ENCODE peak calls at places on chromosomes 1 and 21, in seven cellular contexts. One of them, this sample, is unnamed.

GRCh38 chr1:23843644-23844043 is 18.4 kb upstream of the HMGCL start:
- DNase-seq in adrenal gland: no peak
- DNase-seq in prostate gland: no peak
- DNase-seq in AG04450: no peak
- DNase-seq in upper lobe of right lung: no peak
- DNase-seq in GM23248: no peak
- DNase-seq in uterus: no peak
- DNase-seq in this sample: no peak

GRCh38 chr1:211495584-211495983 is 3.6 kb upstream of the RD3 start:
- DNase-seq in prostate gland: no peak
- DNase-seq in uterus: no peak
- DNase-seq in upper lobe of right lung: peak; percentile 40
- DNase-seq in adrenal gland: no peak
- DNase-seq in AG04450: no peak
- DNase-seq in GM23248: no peak
- DNase-seq in this sample: no peak

GRCh38 chr1:17895986-17896385 is 140.9 kb downstream of the ACTL8 start:
- DNase-seq in GM23248: no peak
- DNase-seq in AG04450: no peak
- DNase-seq in adrenal gland: no peak
- DNase-seq in upper lobe of right lung: peak; percentile 28
- DNase-seq in prostate gland: no peak
- DNase-seq in uterus: no peak
- DNase-seq in this sample: no peak

GRCh38 chr1:175388286-175388685 is 195.7 kb upstream of the KIAA0040 start:
- DNase-seq in upper lobe of right lung: no peak
- DNase-seq in AG04450: no peak
- DNase-seq in adrenal gland: no peak
- DNase-seq in prostate gland: no peak
- DNase-seq in uterus: no peak
- DNase-seq in GM23248: no peak
- DNase-seq in this sample: no peak

GRCh38 chr1:94544706-94545490 is 3.3 kb upstream of the F3 start:
- DNase-seq in uterus: no peak
- DNase-seq in GM23248: peak; percentile 92
- DNase-seq in prostate gland: no peak
- DNase-seq in AG04450: no peak
- DNase-seq in adrenal gland: no peak
- DNase-seq in upper lobe of right lung: no peak
- DNase-seq in this sample: no peak

GRCh38 chr1:208374391-208374941 is 130.3 kb upstream of the PLXNA2 start:
- DNase-seq in prostate gland: no peak
- DNase-seq in AG04450: no peak
- DNase-seq in upper lobe of right lung: no peak
- DNase-seq in adrenal gland: peak; percentile 28
- DNase-seq in uterus: no peak
- DNase-seq in GM23248: no peak
- DNase-seq in this sample: no peak

GRCh38 chr1:54768093-54768492 is 3.8 kb upstream of the PARS2 start:
- DNase-seq in adrenal gland: no peak
- DNase-seq in GM23248: peak; percentile 18
- DNase-seq in uterus: no peak
- DNase-seq in AG04450: no peak
- DNase-seq in prostate gland: no peak
- DNase-seq in upper lobe of right lung: no peak
- DNase-seq in this sample: no peak

GRCh38 chr1:54577612-54578011 is 29.6 kb downstream of the ACOT11 start:
- DNase-seq in GM23248: no peak
- DNase-seq in AG04450: peak; percentile 20
- DNase-seq in uterus: peak; percentile 33
- DNase-seq in upper lobe of right lung: peak; percentile 90
- DNase-seq in adrenal gland: peak; percentile 86
- DNase-seq in prostate gland: no peak
- DNase-seq in this sample: peak; percentile 90

GRCh38 chr1:13699510-13699909 is 478 bp upstream of the PRDM2 start:
- DNase-seq in upper lobe of right lung: no peak
- DNase-seq in GM23248: peak; percentile 37
- DNase-seq in uterus: no peak
- DNase-seq in AG04450: no peak
- DNase-seq in prostate gland: peak; percentile 7
- DNase-seq in adrenal gland: no peak
- DNase-seq in this sample: no peak

GRCh38 chr21:32978346-32979270 is 47.1 kb upstream of the OLIG2 start:
- DNase-seq in prostate gland: no peak
- DNase-seq in adrenal gland: no peak
- DNase-seq in GM23248: no peak
- DNase-seq in uterus: no peak
- DNase-seq in AG04450: no peak
- DNase-seq in upper lobe of right lung: no peak
- DNase-seq in this sample: no peak

GRCh38 chr1:47371016-47371517 is 37.5 kb downstream of the CMPK1 start:
- DNase-seq in AG04450: no peak
- DNase-seq in GM23248: peak; percentile 8
- DNase-seq in upper lobe of right lung: no peak
- DNase-seq in uterus: no peak
- DNase-seq in adrenal gland: no peak
- DNase-seq in prostate gland: no peak
- DNase-seq in this sample: no peak

GRCh38 chr1:102434421-102434820 is 437.7 kb upstream of the OLFM3 start:
- DNase-seq in prostate gland: no peak
- DNase-seq in upper lobe of right lung: no peak
- DNase-seq in GM23248: peak; percentile 8
- DNase-seq in uterus: no peak
- DNase-seq in AG04450: no peak
- DNase-seq in adrenal gland: no peak
- DNase-seq in this sample: no peak

GRCh38 chr1:235486321-235486720 is 17.9 kb downstream of the B3GALNT2 start:
- DNase-seq in uterus: no peak
- DNase-seq in upper lobe of right lung: no peak
- DNase-seq in adrenal gland: no peak
- DNase-seq in AG04450: no peak
- DNase-seq in GM23248: no peak
- DNase-seq in prostate gland: no peak
- DNase-seq in this sample: no peak

GRCh38 chr21:21682172-21682571 is 684.0 kb downstream of the NCAM2 start:
- DNase-seq in upper lobe of right lung: no peak
- DNase-seq in GM23248: peak; percentile 67
- DNase-seq in AG04450: no peak
- DNase-seq in uterus: no peak
- DNase-seq in prostate gland: no peak
- DNase-seq in adrenal gland: no peak
- DNase-seq in this sample: no peak
- H3K9me3 ChIP-seq in upper lobe of right lung: no peaks in the 10 kb centered on the region
- H3K9me3 ChIP-seq in GM23248: no peaks in the 10 kb centered on the region
- H3K9me3 ChIP-seq in AG04450: no peaks in the 10 kb centered on the region
- H3K9me3 ChIP-seq in uterus: no peaks in the 10 kb centered on the region
- H3K9me3 ChIP-seq in prostate gland: no peaks in the 10 kb centered on the region
- H3K9me3 ChIP-seq in adrenal gland: no peaks in the 10 kb centered on the region
- H3K9me3 ChIP-seq in this sample: no peaks in the 10 kb centered on the region

GRCh38 chr1:15427280-15427666 is 11.0 kb upstream of the CTRC start:
- DNase-seq in uterus: peak; percentile 44
- DNase-seq in adrenal gland: peak; percentile 50
- DNase-seq in prostate gland: no peak
- DNase-seq in GM23248: no peak
- DNase-seq in AG04450: no peak
- DNase-seq in upper lobe of right lung: no peak
- DNase-seq in this sample: no peak
- H3K9me3 ChIP-seq in uterus: no peaks in the 10 kb centered on the region
- H3K9me3 ChIP-seq in adrenal gland: no peaks in the 10 kb centered on the region
- H3K9me3 ChIP-seq in prostate gland: no peaks in the 10 kb centered on the region
- H3K9me3 ChIP-seq in GM23248: no peaks in the 10 kb centered on the region
- H3K9me3 ChIP-seq in AG04450: no peaks in the 10 kb centered on the region
- H3K9me3 ChIP-seq in upper lobe of right lung: no peaks in the 10 kb centered on the region
- H3K9me3 ChIP-seq in this sample: no peaks in the 10 kb centered on the region

GRCh38 chr1:152519876-152520275 is 5.6 kb downstream of the CRCT1 start:
- DNase-seq in adrenal gland: no peak
- DNase-seq in upper lobe of right lung: no peak
- DNase-seq in uterus: no peak
- DNase-seq in GM23248: no peak
- DNase-seq in prostate gland: no peak
- DNase-seq in AG04450: no peak
- DNase-seq in this sample: no peak
- H3K9me3 ChIP-seq in adrenal gland: no peaks in the 10 kb centered on the region
- H3K9me3 ChIP-seq in upper lobe of right lung: no peaks in the 10 kb centered on the region
- H3K9me3 ChIP-seq in uterus: no peaks in the 10 kb centered on the region
- H3K9me3 ChIP-seq in GM23248: no peaks in the 10 kb centered on the region
- H3K9me3 ChIP-seq in prostate gland: no peaks in the 10 kb centered on the region
- H3K9me3 ChIP-seq in AG04450: peaks cover 11% of the 10 kb centered on the region
- H3K9me3 ChIP-seq in this sample: no peaks in the 10 kb centered on the region

DNA sequence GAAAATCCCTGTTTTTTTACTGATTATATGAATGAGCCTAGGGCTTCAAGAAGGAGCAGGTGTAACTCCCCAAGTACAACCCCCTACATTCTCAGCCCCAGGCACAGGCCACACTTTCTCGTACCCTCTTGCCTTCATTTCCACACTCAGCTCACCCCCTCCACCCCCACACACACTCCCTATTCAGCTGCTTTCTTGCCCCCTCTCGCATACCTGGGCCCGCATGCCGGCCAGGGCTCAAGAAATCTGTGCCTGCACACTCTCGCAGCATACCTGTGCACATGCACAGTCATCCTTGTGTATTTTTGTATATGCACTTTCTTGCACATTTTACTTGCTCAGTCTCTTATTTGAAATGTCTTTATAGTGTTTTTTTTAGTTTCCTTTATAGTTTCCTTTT is 2.0 kb downstream of the PTPRF start:
- DNase-seq in GM23248: no peak
- DNase-seq in AG04450: no peak
- DNase-seq in adrenal gland: no peak
- DNase-seq in prostate gland: no peak
- DNase-seq in upper lobe of right lung: peak; percentile 63
- DNase-seq in uterus: no peak
- DNase-seq in this sample: no peak
- H3K9me3 ChIP-seq in GM23248: no peaks in the 10 kb centered on the region
- H3K9me3 ChIP-seq in AG04450: no peaks in the 10 kb centered on the region
- H3K9me3 ChIP-seq in adrenal gland: no peaks in the 10 kb centered on the region
- H3K9me3 ChIP-seq in prostate gland: no peaks in the 10 kb centered on the region
- H3K9me3 ChIP-seq in upper lobe of right lung: no peaks in the 10 kb centered on the region
- H3K9me3 ChIP-seq in uterus: no peaks in the 10 kb centered on the region
- H3K9me3 ChIP-seq in this sample: no peaks in the 10 kb centered on the region

DNA sequence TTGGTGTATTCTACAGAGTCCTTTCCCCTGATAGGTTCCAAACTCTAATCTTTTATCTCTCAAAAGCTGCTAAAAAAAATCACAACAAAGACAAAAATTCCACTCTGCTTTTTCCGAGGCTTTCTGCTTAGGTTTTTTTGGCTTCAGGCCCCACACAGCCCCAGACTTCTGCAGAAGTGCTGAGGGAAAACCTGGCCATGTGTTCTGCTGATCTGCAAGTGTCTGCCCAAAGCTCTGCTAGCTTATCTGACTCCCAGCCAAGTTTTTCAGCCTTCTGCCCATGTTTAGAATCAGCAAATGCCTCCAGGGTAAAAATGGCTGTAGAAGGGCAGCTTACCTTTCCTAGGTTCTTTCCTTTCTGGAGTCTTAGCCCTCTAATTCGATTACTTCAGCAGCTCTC is 28.4 kb downstream of the DISP3 start:
- DNase-seq in upper lobe of right lung: no peak
- DNase-seq in GM23248: no peak
- DNase-seq in prostate gland: no peak
- DNase-seq in uterus: no peak
- DNase-seq in AG04450: no peak
- DNase-seq in adrenal gland: no peak
- DNase-seq in this sample: no peak
- H3K9me3 ChIP-seq in upper lobe of right lung: peaks cover 20% of the 10 kb centered on the region
- H3K9me3 ChIP-seq in GM23248: peaks cover 7% of the 10 kb centered on the region
- H3K9me3 ChIP-seq in prostate gland: no peaks in the 10 kb centered on the region
- H3K9me3 ChIP-seq in uterus: no peaks in the 10 kb centered on the region
- H3K9me3 ChIP-seq in AG04450: peaks cover 5% of the 10 kb centered on the region
- H3K9me3 ChIP-seq in adrenal gland: peaks cover 18% of the 10 kb centered on the region
- H3K9me3 ChIP-seq in this sample: peaks cover 21% of the 10 kb centered on the region

DNA sequence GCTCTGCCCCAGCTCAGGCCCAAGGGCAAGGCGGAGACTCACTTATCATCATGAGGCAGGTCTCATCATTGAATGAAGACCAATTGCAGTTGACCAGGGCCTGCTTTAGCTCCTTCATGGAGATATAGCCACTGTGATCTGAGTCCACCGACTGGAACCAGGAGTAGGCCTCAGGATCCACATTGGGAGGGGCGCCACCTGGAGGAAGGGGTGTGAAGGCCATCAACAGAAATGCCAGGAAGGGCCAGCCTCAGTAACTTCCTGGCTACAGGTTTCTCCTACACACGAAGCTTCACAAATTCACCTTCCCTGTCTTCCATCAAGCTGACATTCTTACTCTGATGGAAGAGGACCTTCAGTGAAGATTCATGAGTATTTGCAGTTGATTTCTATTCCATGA is 11.6 kb downstream of the PEF1 start:
- DNase-seq in upper lobe of right lung: no peak
- DNase-seq in prostate gland: no peak
- DNase-seq in uterus: no peak
- DNase-seq in adrenal gland: no peak
- DNase-seq in GM23248: peak; percentile 42
- DNase-seq in AG04450: no peak
- DNase-seq in this sample: peak; percentile 78
- H3K9me3 ChIP-seq in upper lobe of right lung: no peaks in the 10 kb centered on the region
- H3K9me3 ChIP-seq in prostate gland: no peaks in the 10 kb centered on the region
- H3K9me3 ChIP-seq in uterus: no peaks in the 10 kb centered on the region
- H3K9me3 ChIP-seq in adrenal gland: no peaks in the 10 kb centered on the region
- H3K9me3 ChIP-seq in GM23248: no peaks in the 10 kb centered on the region
- H3K9me3 ChIP-seq in AG04450: no peaks in the 10 kb centered on the region
- H3K9me3 ChIP-seq in this sample: no peaks in the 10 kb centered on the region

DNA sequence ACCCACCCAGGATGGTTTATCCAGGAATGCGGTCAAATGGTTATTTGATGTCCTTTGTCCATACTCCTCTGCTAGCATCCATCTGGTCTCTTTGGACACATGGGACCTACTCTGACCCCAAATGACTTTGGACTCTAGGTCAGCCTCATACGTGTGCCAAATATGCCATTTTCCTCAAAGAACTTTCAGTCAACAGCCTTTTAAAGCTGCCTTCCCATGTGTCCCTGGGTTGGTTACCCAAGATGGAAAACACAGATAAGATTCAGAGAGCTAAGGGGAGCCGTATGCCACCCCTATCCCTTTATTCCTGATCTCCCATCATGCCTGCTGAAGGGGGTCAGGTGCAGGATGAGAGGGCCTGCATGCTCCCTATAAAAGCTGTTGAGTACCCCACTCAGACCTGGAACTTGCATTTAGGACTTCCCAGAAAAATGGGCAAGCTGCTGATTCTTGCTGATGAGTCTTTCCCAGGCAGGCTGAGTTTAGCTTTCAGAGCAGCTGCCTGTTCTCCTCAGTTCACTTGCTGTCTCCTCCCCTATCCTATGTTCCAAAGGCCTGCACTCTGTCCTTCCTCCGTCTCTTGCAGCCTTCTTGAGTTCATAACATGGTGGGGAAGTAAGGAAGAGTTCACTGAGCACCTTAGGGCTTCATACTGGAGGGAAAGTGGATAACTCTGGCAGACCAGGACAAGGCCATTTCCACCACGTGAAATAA is 19.8 kb downstream of the CHI3L2 start:
- DNase-seq in adrenal gland: no peak
- DNase-seq in upper lobe of right lung: no peak
- DNase-seq in GM23248: no peak
- DNase-seq in uterus: no peak
- DNase-seq in AG04450: no peak
- DNase-seq in prostate gland: no peak
- DNase-seq in this sample: no peak
- H3K9me3 ChIP-seq in adrenal gland: no peaks in the 10 kb centered on the region
- H3K9me3 ChIP-seq in upper lobe of right lung: no peaks in the 10 kb centered on the region
- H3K9me3 ChIP-seq in GM23248: no peaks in the 10 kb centered on the region
- H3K9me3 ChIP-seq in uterus: no peaks in the 10 kb centered on the region
- H3K9me3 ChIP-seq in AG04450: no peaks in the 10 kb centered on the region
- H3K9me3 ChIP-seq in prostate gland: no peaks in the 10 kb centered on the region
- H3K9me3 ChIP-seq in this sample: no peaks in the 10 kb centered on the region

This sample was measured in psoas muscle.